ENCODE peak calls at places on chromosomes 5 and 9, in five cellular contexts. X is AG09319, A is endothelial cell, C is pancreas, B is nephron progenitor cell. M is an unnamed sample.

GRCh38 chr9:122186301-122186700 is 26.6 kb downstream of the MORN5 start:
- DNase-seq in A (peak; percentile 27), B (no peak), X (no peak), C (no peak), M (no peak)

GRCh38 chr9:126371007-126371870 is 44.6 kb downstream of the MVB12B start:
- DNase-seq in A (no peak), C (no peak), B (no peak), X (no peak), M (no peak)

GRCh38 chr9:4814913-4815312 is 22.2 kb downstream of the RCL1 start:
- DNase-seq in X (no peak), C (no peak), B (no peak), A (no peak), M (no peak)

GRCh38 chr5:149326611-149327010 is 18.7 kb upstream of the GRPEL2 start:
- DNase-seq in C (no peak), A (no peak), B (no peak), X (no peak), M (no peak)

GRCh38 chr5:72618699-72619098 is 111.5 kb upstream of the ZNF366 start:
- DNase-seq in A (no peak), C (no peak), B (no peak), X (no peak), M (peak; percentile 21)

GRCh38 chr9:126248680-126249079 is 77.9 kb upstream of the MVB12B start:
- DNase-seq in X (no peak), C (no peak), B (no peak), A (no peak), M (peak; percentile 88)

GRCh38 chr5:172502969-172503368 is 48.6 kb upstream of the SH3PXD2B start:
- DNase-seq in B (no peak), C (peak; percentile 26), X (no peak), A (no peak), M (no peak)

GRCh38 chr9:136799079-136799853 is 3.1 kb downstream of the CCDC183 start:
- DNase-seq in A (no peak), B (no peak), C (peak; percentile 88), X (no peak), M (no peak)

GRCh38 chr9:17063535-17064135 is 71.2 kb upstream of the CNTLN start:
- DNase-seq in C (no peak), A (peak; percentile 26), X (peak; percentile 10), B (peak; percentile 37), M (peak; percentile 41)

GRCh38 chr5:67809589-67809988 is 406.0 kb upstream of the PIK3R1 start:
- DNase-seq in A (no peak), X (no peak), B (no peak), C (no peak), M (no peak)

GRCh38 chr9:21081451-21081850 is 3.7 kb upstream of the IFNB1 start:
- DNase-seq in A (no peak), C (no peak), B (no peak), X (no peak), M (no peak)

GRCh38 chr5:173689171-173689676 is 72.8 kb upstream of the BOD1 start:
- DNase-seq in A (no peak), B (no peak), X (no peak), C (peak; percentile 79), M (no peak)

GRCh38 chr5:170097934-170098333 is 7.8 kb upstream of the FOXI1 start:
- DNase-seq in A (peak; percentile 69), C (no peak), X (no peak), B (no peak), M (no peak)

GRCh38 chr9:76987594-76988200 is 31.8 kb upstream of the FOXB2 start:
- DNase-seq in X (no peak), A (peak; percentile 49), B (peak; percentile 18), C (no peak), M (peak; percentile 43)

GRCh38 chr5:131630208-131630962 is 4.6 kb downstream of the RAPGEF6 start:
- DNase-seq in A (no peak), X (no peak), B (no peak), C (no peak), M (no peak)

GRCh38 chr5:167850901-167851300 is 440.5 kb upstream of the WWC1 start:
- DNase-seq in C (no peak), B (no peak), X (no peak), A (no peak), M (no peak)

GRCh38 chr5:83036991-83037390 is 40.2 kb downstream of the TMEM167A start:
- DNase-seq in C (no peak), X (no peak), A (no peak), B (no peak), M (no peak)

GRCh38 chr5:3605298-3606010 is 9.8 kb downstream of the IRX1 start:
- DNase-seq in B (no peak), A (no peak), C (no peak), X (no peak), M (no peak)

GRCh38 chr5:135702191-135702590 is 123.4 kb upstream of the CXCL14 start:
- DNase-seq in B (no peak), C (no peak), X (no peak), A (no peak), M (no peak)

GRCh38 chr5:123095694-123096120 is 6.7 kb downstream of the PRDM6 start:
- DNase-seq in A (no peak), C (no peak), X (no peak), B (no peak), M (no peak)

GRCh38 chr5:123098767-123099513 is 9.9 kb downstream of the PRDM6 start:
- DNase-seq in C (no peak), B (no peak), A (no peak), X (no peak), M (no peak)

GRCh38 chr5:123097871-123098735 is 9.1 kb downstream of the PRDM6 start:
- DNase-seq in C (no peak), A (no peak), B (peak; percentile 35), X (no peak), M (no peak)

GRCh38 chr5:123097483-123097870 is 8.4 kb downstream of the PRDM6 start:
- DNase-seq in X (no peak), A (no peak), B (no peak), C (no peak), M (no peak)

DNA sequence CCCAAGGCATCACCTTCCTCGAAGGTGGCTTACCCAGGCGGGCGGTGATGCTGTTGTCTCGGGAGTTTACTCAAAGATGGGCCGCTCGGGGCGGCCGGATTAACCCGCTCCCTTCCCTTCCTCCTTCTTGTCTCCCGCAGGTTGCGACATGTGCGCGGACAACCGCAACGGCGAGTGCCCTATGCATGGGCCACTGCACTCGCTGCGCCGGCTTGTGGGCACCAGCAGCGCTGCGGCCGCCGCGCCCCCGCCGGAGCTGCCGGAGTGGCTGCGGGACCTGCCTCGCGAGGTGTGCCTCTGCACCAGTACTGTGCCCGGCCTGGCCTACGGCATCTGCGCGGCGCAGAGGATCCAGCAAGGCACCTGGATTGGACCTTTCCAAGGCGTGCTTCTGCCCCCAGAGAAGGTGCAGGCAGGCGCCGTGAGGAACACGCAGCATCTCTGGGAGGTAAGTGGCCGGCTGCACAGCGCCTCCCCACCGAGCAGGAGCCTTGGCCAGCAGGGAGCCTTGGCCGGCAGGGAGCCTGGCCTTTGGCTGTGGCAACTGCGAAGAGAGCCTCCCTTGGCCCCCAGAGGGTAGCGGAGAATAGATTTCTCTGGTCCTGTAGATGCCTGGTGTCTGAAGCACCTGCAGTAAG is 10.6 kb downstream of the PRDM6 start:
- DNase-seq in C (peak; percentile 77), B (peak; percentile 68), X (no peak), A (peak; percentile 59), M (no peak)
- TF ChIP-seq CTCF in C (peak; percentile 6), B (peak; percentile 25), X (no peak), A (no peak), M (no peak)

GRCh38 chr5:42870882-42871418 is 59.3 kb upstream of the SELENOP start:
- DNase-seq in C (no peak), A (no peak), B (no peak), X (no peak), M (peak; percentile 9)
- TF ChIP-seq CTCF in C (no peak), A (no peak), B (no peak), X (no peak), M (no peak)

DNA sequence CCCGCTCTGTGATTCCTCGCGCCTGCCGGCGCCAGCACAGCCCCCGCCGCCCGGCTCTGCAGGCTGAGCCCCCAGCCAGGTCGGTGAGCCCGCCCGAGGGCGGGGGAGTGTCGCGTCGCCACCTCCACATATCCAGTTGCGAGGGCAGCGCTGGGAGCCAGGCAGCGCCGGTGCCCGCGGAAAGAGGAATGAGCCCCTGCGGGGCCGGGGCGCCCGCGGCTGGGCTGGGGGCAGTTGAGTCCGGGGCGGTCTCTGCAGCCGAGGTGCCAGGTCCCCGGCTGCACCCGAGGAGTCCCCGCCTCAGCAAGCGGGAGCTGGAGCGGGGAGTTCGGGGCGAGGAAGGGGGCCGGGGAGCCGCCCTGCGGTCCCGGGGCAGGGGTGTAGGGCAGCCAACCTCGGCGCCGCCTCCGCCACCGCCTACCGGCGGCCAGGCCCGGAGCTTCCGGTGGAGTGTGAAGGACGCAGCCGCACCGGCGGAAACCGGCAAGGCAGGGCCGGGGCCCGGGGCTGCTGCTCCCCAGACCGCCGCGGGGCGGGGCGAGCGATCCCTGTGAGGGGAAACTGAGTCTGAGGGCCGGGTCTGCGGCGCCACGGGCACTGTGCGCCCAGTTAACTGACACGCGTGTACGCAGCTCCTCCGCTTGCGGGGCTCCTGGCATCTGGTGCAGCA is 2.3 kb upstream of the TRAF1 start:
- DNase-seq in A (peak; percentile 66), C (peak; percentile 91), B (peak; percentile 74), X (no peak), M (no peak)
- TF ChIP-seq CTCF in A (no peak), C (no peak), B (no peak), X (no peak), M (peak; percentile 38)

DNA sequence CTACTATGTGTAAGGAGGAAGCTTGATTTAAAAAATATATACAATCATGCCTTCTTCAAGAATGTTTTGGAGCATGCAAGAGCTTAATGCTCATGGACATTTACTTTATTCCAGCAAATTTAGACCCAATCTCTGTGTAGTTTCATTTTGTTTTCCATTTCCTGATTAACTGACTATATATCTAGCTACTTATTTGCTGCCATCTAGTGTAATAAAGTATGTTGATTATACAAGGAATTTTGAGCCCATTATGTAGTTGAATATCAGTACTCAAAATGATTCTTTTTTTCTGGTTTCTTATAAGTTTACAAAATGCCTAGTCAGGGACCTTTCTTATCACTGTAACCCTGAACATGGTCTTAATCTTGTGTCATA is 100.0 kb upstream of the CCDC152 start:
- DNase-seq in C (no peak), B (no peak), X (no peak), A (no peak), M (no peak)
- TF ChIP-seq CTCF in C (no peak), B (no peak), X (peak; percentile 22), A (no peak), M (peak; percentile 27)

DNA sequence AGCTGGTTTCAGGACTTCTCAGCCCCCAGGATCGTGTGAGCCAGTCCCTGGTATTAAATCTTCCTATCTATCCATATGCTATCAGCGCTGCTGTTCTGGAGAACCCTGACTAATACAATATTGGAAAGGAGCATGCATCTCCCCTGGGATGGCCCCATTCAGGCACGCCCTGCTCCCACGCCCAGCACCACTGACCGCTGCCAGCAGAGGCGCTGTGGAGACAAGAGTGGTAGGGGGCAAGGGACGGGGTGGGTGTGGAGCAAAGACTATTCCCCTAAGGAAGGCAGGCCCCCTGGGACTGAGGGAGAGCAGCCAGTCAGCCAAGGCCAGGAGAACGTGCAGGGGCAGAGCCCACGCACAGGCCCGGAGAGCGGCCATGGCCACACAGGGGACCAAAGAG is 116.0 kb downstream of the VAV2 start:
- DNase-seq in C (no peak), X (no peak), B (peak; percentile 74), A (peak; percentile 67), M (no peak)
- TF ChIP-seq CTCF in C (no peak), X (peak; percentile 4), B (peak; percentile 55), A (peak; percentile 61), M (peak; percentile 49)

DNA sequence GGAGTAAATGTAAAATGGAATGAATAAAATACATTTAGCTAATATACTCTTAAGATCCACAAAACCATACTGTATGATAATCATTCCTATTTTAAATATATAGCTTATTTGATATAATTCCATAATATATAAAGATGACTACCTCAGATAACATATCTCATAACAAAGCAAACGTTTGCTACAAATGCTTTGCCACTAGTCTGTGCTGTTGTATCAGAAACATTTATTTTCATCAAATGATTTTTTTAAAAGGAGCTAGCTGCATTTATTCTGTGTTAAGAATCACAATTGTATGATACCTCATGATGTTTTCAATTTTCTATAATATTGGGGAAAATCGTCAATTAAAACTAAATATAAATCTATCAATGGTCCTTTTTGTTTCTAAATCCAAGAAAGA is 567.2 kb downstream of the PTPRD start:
- DNase-seq in B (no peak), C (no peak), X (no peak), A (no peak), M (peak; percentile 19)
- TF ChIP-seq CTCF in B (peak; percentile 25), C (no peak), X (peak; percentile 40), A (no peak), M (peak; percentile 75)

M was measured in HFFc6.